ENCODE peak calls at places on chromosome 1, in five cellular contexts. K is EL; G is CD8-positive, alpha-beta memory T cell; L is KBM-7; V is GM18507. N is an unnamed sample.

GRCh38 chr1:218521414-218522169 is 176.5 kb downstream of the TGFB2 start:
- DNase-seq in K (peak), G (no peak), L (peak), V (no peak), N (peak)

GRCh38 chr1:51936531-51936930 is 54.0 kb downstream of the RAB3B start:
- DNase-seq in K (peak), G (no peak), L (no peak), V (no peak), N (peak)

GRCh38 chr1:157006676-157007075 is 38.9 kb downstream of the ARHGEF11 start:
- DNase-seq in K (no peak), G (no peak), L (no peak), V (no peak), N (no peak)

GRCh38 chr1:41783189-41783639 is 135.5 kb downstream of the HIVEP3 start:
- DNase-seq in K (peak), G (no peak), L (no peak), V (no peak), N (peak)

GRCh38 chr1:54153548-54154439 is 994 bp upstream of the CDCP2 start:
- DNase-seq in K (peak), G (no peak), L (peak), V (no peak), N (peak)

GRCh38 chr1:150528997-150529396 is 13.4 kb downstream of the FALEC start:
- DNase-seq in K (peak), G (no peak), L (no peak), V (no peak), N (peak)

GRCh38 chr1:56798053-56798471 is 21.1 kb downstream of the FYB2 start:
- DNase-seq in K (peak), G (no peak), L (no peak), V (no peak), N (peak)

GRCh38 chr1:30777060-30777905 is 19.7 kb upstream of the LAPTM5 start:
- DNase-seq in K (no peak), G (no peak), L (no peak), V (no peak), N (no peak)

GRCh38 chr1:29471487-29472313 is 235.4 kb downstream of the PTPRU start:
- DNase-seq in K (no peak), G (no peak), L (no peak), V (no peak), N (no peak)

GRCh38 chr1:215776336-215776735 is 209.2 kb downstream of the KCTD3 start:
- DNase-seq in K (no peak), G (no peak), L (no peak), V (no peak), N (no peak)

GRCh38 chr1:180169641-180170155 is 15.0 kb downstream of the QSOX1 start:
- DNase-seq in K (no peak), G (no peak), L (no peak), V (no peak), N (no peak)

GRCh38 chr1:17089496-17089895 is 29.8 kb downstream of the PADI2 start:
- DNase-seq in K (no peak), G (no peak), L (no peak), V (no peak), N (no peak)

GRCh38 chr1:241635556-241636179 is 4.5 kb downstream of the CHML start:
- DNase-seq in K (no peak), G (no peak), L (no peak), V (no peak), N (no peak)

GRCh38 chr1:156368157-156368658 is 803 bp upstream of the RHBG start:
- DNase-seq in K (no peak), G (no peak), L (no peak), V (no peak), N (no peak)

GRCh38 chr1:47393141-47393540 is 22.9 kb upstream of the FOXE3 start:
- DNase-seq in K (no peak), G (no peak), L (no peak), V (no peak), N (peak)

GRCh38 chr1:236132420-236133046 is 9.8 kb upstream of the GPR137B start:
- DNase-seq in K (no peak), G (no peak), L (no peak), V (no peak), N (no peak)